ENCODE peak calls at places on chromosome 17, in eight cellular contexts. One of them, this sample, is unnamed.

GRCh38 chr17:41680426-41681040 is 8.2 kb upstream of the EIF1 start:
- DNase-seq in mesothelial cell of epicardium: no peak
- DNase-seq in astrocyte of the spinal cord: no peak
- DNase-seq in psoas muscle: no peak
- DNase-seq in AG04450: no peak
- DNase-seq in progenitor cell of endocrine pancreas: no peak
- DNase-seq in esophagus squamous epithelium: no peak
- DNase-seq in dorsolateral prefrontal cortex: peak; percentile 72
- DNase-seq in this sample: no peak

GRCh38 chr17:43832976-43833829 is at the start of gene MPP3:
- DNase-seq in mesothelial cell of epicardium: peak; percentile 66
- DNase-seq in astrocyte of the spinal cord: peak; percentile 56
- DNase-seq in psoas muscle: peak; percentile 70
- DNase-seq in AG04450: no peak
- DNase-seq in progenitor cell of endocrine pancreas: peak; percentile 42
- DNase-seq in esophagus squamous epithelium: no peak
- DNase-seq in dorsolateral prefrontal cortex: peak; percentile 40
- DNase-seq in this sample: peak; percentile 92

GRCh38 chr17:30341703-30342102 is 7.8 kb upstream of the TMIGD1 start:
- DNase-seq in mesothelial cell of epicardium: no peak
- DNase-seq in astrocyte of the spinal cord: no peak
- DNase-seq in psoas muscle: no peak
- DNase-seq in AG04450: no peak
- DNase-seq in progenitor cell of endocrine pancreas: no peak
- DNase-seq in esophagus squamous epithelium: no peak
- DNase-seq in dorsolateral prefrontal cortex: no peak
- DNase-seq in this sample: no peak

GRCh38 chr17:20315321-20315720 is 152.0 kb downstream of the LGALS9B start:
- DNase-seq in mesothelial cell of epicardium: no peak
- DNase-seq in astrocyte of the spinal cord: no peak
- DNase-seq in psoas muscle: no peak
- DNase-seq in AG04450: no peak
- DNase-seq in progenitor cell of endocrine pancreas: no peak
- DNase-seq in esophagus squamous epithelium: no peak
- DNase-seq in dorsolateral prefrontal cortex: no peak
- DNase-seq in this sample: no peak

GRCh38 chr17:69418535-69418934 is 4.0 kb downstream of the MAP2K6 start:
- DNase-seq in mesothelial cell of epicardium: no peak
- DNase-seq in astrocyte of the spinal cord: no peak
- DNase-seq in psoas muscle: no peak
- DNase-seq in AG04450: no peak
- DNase-seq in progenitor cell of endocrine pancreas: no peak
- DNase-seq in esophagus squamous epithelium: no peak
- DNase-seq in dorsolateral prefrontal cortex: no peak
- DNase-seq in this sample: no peak

GRCh38 chr17:17494499-17495447 is 1.4 kb downstream of the RASD1 start:
- DNase-seq in mesothelial cell of epicardium: no peak
- DNase-seq in astrocyte of the spinal cord: peak; percentile 37
- DNase-seq in psoas muscle: peak; percentile 72
- DNase-seq in AG04450: no peak
- DNase-seq in progenitor cell of endocrine pancreas: peak; percentile 39
- DNase-seq in esophagus squamous epithelium: no peak
- DNase-seq in dorsolateral prefrontal cortex: no peak
- DNase-seq in this sample: no peak

GRCh38 chr17:50642071-50642721 is 7.5 kb downstream of the ABCC3 start:
- DNase-seq in mesothelial cell of epicardium: no peak
- DNase-seq in astrocyte of the spinal cord: no peak
- DNase-seq in psoas muscle: no peak
- DNase-seq in AG04450: no peak
- DNase-seq in progenitor cell of endocrine pancreas: no peak
- DNase-seq in esophagus squamous epithelium: no peak
- DNase-seq in dorsolateral prefrontal cortex: no peak
- DNase-seq in this sample: no peak

GRCh38 chr17:44334315-44335181 is 9.9 kb upstream of the SLC25A39 start:
- DNase-seq in mesothelial cell of epicardium: no peak
- DNase-seq in astrocyte of the spinal cord: no peak
- DNase-seq in psoas muscle: no peak
- DNase-seq in AG04450: no peak
- DNase-seq in progenitor cell of endocrine pancreas: no peak
- DNase-seq in esophagus squamous epithelium: no peak
- DNase-seq in dorsolateral prefrontal cortex: no peak
- DNase-seq in this sample: no peak

GRCh38 chr17:50426814-50427787 is 1.1 kb downstream of the ACSF2 start:
- DNase-seq in mesothelial cell of epicardium: no peak
- DNase-seq in astrocyte of the spinal cord: peak; percentile 17
- DNase-seq in psoas muscle: peak; percentile 27
- DNase-seq in AG04450: no peak
- DNase-seq in progenitor cell of endocrine pancreas: no peak
- DNase-seq in esophagus squamous epithelium: no peak
- DNase-seq in dorsolateral prefrontal cortex: no peak
- DNase-seq in this sample: no peak

GRCh38 chr17:82948957-82949356 is 109.1 kb upstream of the ZNF750 start:
- DNase-seq in mesothelial cell of epicardium: no peak
- DNase-seq in astrocyte of the spinal cord: no peak
- DNase-seq in psoas muscle: no peak
- DNase-seq in AG04450: no peak
- DNase-seq in progenitor cell of endocrine pancreas: no peak
- DNase-seq in esophagus squamous epithelium: no peak
- DNase-seq in dorsolateral prefrontal cortex: no peak
- DNase-seq in this sample: no peak

GRCh38 chr17:27545562-27546229 is 85.3 kb upstream of the LGALS9 start:
- DNase-seq in mesothelial cell of epicardium: no peak
- DNase-seq in astrocyte of the spinal cord: peak; percentile 88
- DNase-seq in psoas muscle: no peak
- DNase-seq in AG04450: no peak
- DNase-seq in progenitor cell of endocrine pancreas: no peak
- DNase-seq in esophagus squamous epithelium: no peak
- DNase-seq in dorsolateral prefrontal cortex: no peak
- DNase-seq in this sample: no peak

DNA sequence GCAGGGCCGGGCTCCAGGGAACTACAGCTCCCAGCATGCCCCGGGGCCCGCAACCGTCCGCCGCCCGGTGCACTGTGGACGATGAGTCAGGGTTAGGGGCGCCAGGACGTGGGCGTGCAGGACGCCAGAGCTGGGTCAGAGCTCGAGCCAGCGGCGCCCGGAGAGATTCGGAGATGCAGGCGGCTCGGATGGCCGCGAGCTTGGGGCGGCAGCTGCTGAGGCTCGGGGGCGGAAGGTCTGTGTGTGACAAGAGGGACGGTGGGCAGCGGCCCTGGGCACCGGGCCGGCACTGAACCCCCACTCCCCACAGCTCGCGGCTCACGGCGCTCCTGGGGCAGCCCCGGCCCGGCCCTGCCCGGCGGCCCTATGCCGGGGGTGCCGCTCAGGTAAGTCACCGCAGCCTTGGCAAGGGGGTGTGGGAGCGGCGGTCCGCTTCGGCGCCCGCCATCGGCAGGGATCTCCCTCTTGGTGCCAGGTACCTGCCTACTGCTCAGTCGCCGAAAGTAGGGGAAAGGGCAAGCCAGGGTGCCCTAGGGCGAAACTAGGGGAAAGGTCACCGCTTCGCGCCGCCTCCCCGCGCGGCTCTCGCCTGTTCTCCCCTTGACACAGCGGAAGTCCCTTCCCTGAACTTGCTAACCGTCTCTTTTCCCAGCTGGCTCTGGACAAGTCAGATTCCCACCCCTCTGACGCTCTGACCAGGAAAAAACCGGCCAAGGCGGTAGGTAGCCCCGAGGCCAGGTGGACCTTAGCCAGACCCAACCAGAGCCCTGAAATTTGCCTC is at the start of the genes ACADVL and DLG4:
- DNase-seq in mesothelial cell of epicardium: peak; percentile 63
- DNase-seq in astrocyte of the spinal cord: peak; percentile 88
- DNase-seq in psoas muscle: peak; percentile 97
- DNase-seq in AG04450: peak; percentile 74
- DNase-seq in progenitor cell of endocrine pancreas: peak; percentile 59
- DNase-seq in esophagus squamous epithelium: no peak
- DNase-seq in dorsolateral prefrontal cortex: peak; percentile 94
- DNase-seq in this sample: peak; percentile 84
- TF ChIP-seq CTCF in mesothelial cell of epicardium: no peak
- TF ChIP-seq CTCF in astrocyte of the spinal cord: no peak
- TF ChIP-seq CTCF in psoas muscle: no peak
- TF ChIP-seq CTCF in AG04450: no peak
- TF ChIP-seq CTCF in progenitor cell of endocrine pancreas: no peak
- TF ChIP-seq CTCF in esophagus squamous epithelium: peak; percentile 10
- TF ChIP-seq CTCF in dorsolateral prefrontal cortex: peak; percentile 7
- TF ChIP-seq CTCF in this sample: no peak

GRCh38 chr17:34797724-34798123 is 163.5 kb downstream of the CCT6B start:
- DNase-seq in mesothelial cell of epicardium: peak; percentile 65
- DNase-seq in astrocyte of the spinal cord: no peak
- DNase-seq in psoas muscle: no peak
- DNase-seq in AG04450: no peak
- DNase-seq in progenitor cell of endocrine pancreas: peak; percentile 66
- DNase-seq in esophagus squamous epithelium: no peak
- DNase-seq in dorsolateral prefrontal cortex: no peak
- DNase-seq in this sample: no peak
- TF ChIP-seq CTCF in mesothelial cell of epicardium: no peak
- TF ChIP-seq CTCF in astrocyte of the spinal cord: no peak
- TF ChIP-seq CTCF in psoas muscle: no peak
- TF ChIP-seq CTCF in AG04450: no peak
- TF ChIP-seq CTCF in progenitor cell of endocrine pancreas: no peak
- TF ChIP-seq CTCF in esophagus squamous epithelium: no peak
- TF ChIP-seq CTCF in dorsolateral prefrontal cortex: no peak
- TF ChIP-seq CTCF in this sample: no peak

GRCh38 chr17:45992904-45993303 is 6.1 kb upstream of the STH start:
- DNase-seq in mesothelial cell of epicardium: no peak
- DNase-seq in astrocyte of the spinal cord: no peak
- DNase-seq in psoas muscle: no peak
- DNase-seq in AG04450: no peak
- DNase-seq in progenitor cell of endocrine pancreas: no peak
- DNase-seq in esophagus squamous epithelium: no peak
- DNase-seq in dorsolateral prefrontal cortex: no peak
- DNase-seq in this sample: no peak
- TF ChIP-seq CTCF in mesothelial cell of epicardium: no peak
- TF ChIP-seq CTCF in astrocyte of the spinal cord: no peak
- TF ChIP-seq CTCF in psoas muscle: no peak
- TF ChIP-seq CTCF in AG04450: no peak
- TF ChIP-seq CTCF in progenitor cell of endocrine pancreas: no peak
- TF ChIP-seq CTCF in esophagus squamous epithelium: no peak
- TF ChIP-seq CTCF in dorsolateral prefrontal cortex: no peak
- TF ChIP-seq CTCF in this sample: no peak

GRCh38 chr17:80997471-80998387 is 6.1 kb downstream of the CHMP6 start:
- DNase-seq in mesothelial cell of epicardium: no peak
- DNase-seq in astrocyte of the spinal cord: peak; percentile 50
- DNase-seq in psoas muscle: no peak
- DNase-seq in AG04450: no peak
- DNase-seq in progenitor cell of endocrine pancreas: no peak
- DNase-seq in esophagus squamous epithelium: no peak
- DNase-seq in dorsolateral prefrontal cortex: no peak
- DNase-seq in this sample: no peak

GRCh38 chr17:81000631-81001357 is 9.2 kb downstream of the CHMP6 start:
- DNase-seq in mesothelial cell of epicardium: no peak
- DNase-seq in astrocyte of the spinal cord: no peak
- DNase-seq in psoas muscle: no peak
- DNase-seq in AG04450: no peak
- DNase-seq in progenitor cell of endocrine pancreas: no peak
- DNase-seq in esophagus squamous epithelium: no peak
- DNase-seq in dorsolateral prefrontal cortex: no peak
- DNase-seq in this sample: no peak

GRCh38 chr17:80998388-80999223 is 7.0 kb downstream of the CHMP6 start:
- DNase-seq in mesothelial cell of epicardium: no peak
- DNase-seq in astrocyte of the spinal cord: no peak
- DNase-seq in psoas muscle: no peak
- DNase-seq in AG04450: no peak
- DNase-seq in progenitor cell of endocrine pancreas: no peak
- DNase-seq in esophagus squamous epithelium: no peak
- DNase-seq in dorsolateral prefrontal cortex: no peak
- DNase-seq in this sample: no peak

GRCh38 chr17:81000089-81000630 is 8.5 kb downstream of the CHMP6 start:
- DNase-seq in mesothelial cell of epicardium: no peak
- DNase-seq in astrocyte of the spinal cord: no peak
- DNase-seq in psoas muscle: no peak
- DNase-seq in AG04450: no peak
- DNase-seq in progenitor cell of endocrine pancreas: no peak
- DNase-seq in esophagus squamous epithelium: no peak
- DNase-seq in dorsolateral prefrontal cortex: no peak
- DNase-seq in this sample: no peak

GRCh38 chr17:80999224-81000088 is 7.8 kb downstream of the CHMP6 start:
- DNase-seq in mesothelial cell of epicardium: no peak
- DNase-seq in astrocyte of the spinal cord: no peak
- DNase-seq in psoas muscle: no peak
- DNase-seq in AG04450: no peak
- DNase-seq in progenitor cell of endocrine pancreas: no peak
- DNase-seq in esophagus squamous epithelium: no peak
- DNase-seq in dorsolateral prefrontal cortex: no peak
- DNase-seq in this sample: no peak
- TF ChIP-seq CTCF in mesothelial cell of epicardium: no peak
- TF ChIP-seq CTCF in astrocyte of the spinal cord: no peak
- TF ChIP-seq CTCF in psoas muscle: no peak
- TF ChIP-seq CTCF in AG04450: no peak
- TF ChIP-seq CTCF in progenitor cell of endocrine pancreas: no peak
- TF ChIP-seq CTCF in esophagus squamous epithelium: no peak
- TF ChIP-seq CTCF in dorsolateral prefrontal cortex: no peak
- TF ChIP-seq CTCF in this sample: no peak

GRCh38 chr17:8753976-8754440 is 4.3 kb downstream of the SPDYE4 start:
- DNase-seq in mesothelial cell of epicardium: no peak
- DNase-seq in astrocyte of the spinal cord: peak; percentile 7
- DNase-seq in psoas muscle: no peak
- DNase-seq in AG04450: no peak
- DNase-seq in progenitor cell of endocrine pancreas: no peak
- DNase-seq in esophagus squamous epithelium: no peak
- DNase-seq in dorsolateral prefrontal cortex: no peak
- DNase-seq in this sample: no peak
- TF ChIP-seq CTCF in mesothelial cell of epicardium: no peak
- TF ChIP-seq CTCF in astrocyte of the spinal cord: peak; percentile 28
- TF ChIP-seq CTCF in psoas muscle: no peak
- TF ChIP-seq CTCF in AG04450: peak; percentile 47
- TF ChIP-seq CTCF in progenitor cell of endocrine pancreas: peak; percentile 68
- TF ChIP-seq CTCF in esophagus squamous epithelium: peak; percentile 10
- TF ChIP-seq CTCF in dorsolateral prefrontal cortex: no peak
- TF ChIP-seq CTCF in this sample: no peak

DNA sequence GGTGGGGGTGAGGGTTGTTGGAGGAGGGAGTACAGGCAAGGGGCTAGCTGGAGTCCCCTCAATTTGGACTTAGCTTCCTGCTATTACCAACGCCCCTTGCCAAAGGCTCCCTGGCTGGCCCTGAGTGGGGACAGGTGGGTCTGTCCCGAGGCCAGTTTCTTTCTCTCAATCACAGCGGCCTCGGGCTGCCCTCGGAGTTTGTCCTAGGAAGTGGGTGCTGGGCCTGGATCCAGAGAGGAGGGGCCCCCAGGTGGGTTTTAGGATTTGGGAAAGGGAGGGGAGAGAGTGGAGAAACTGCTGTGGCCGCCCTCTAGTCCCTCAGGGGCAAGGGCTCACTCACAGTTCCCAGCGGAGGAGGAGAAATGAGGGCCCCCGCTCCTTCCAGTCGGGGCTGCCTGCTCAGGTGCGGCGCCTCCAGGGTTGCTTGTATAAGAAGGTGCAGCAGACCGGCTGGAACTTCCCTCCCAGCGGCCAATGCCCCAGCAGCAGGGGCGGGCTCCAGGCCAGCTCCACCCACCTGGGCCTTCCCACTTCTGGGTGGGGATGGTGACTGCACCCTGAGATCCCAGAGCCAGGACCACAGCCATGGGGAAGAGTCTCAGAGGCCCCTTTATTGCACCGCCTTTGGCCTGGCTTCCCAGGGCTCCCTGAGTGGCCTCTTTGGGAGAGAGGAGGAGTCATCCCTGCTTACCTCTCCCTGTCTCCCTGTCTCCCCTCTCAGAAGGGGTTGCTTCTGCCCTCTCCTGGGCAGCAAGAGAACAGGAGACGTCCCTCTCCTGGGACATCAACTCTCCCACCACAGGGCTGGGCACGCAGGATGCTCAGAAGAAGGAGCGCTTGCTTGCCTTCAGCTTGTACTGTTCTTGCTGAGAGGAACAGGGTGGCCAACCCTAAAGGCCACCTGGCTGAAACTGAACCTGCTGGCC is 112.0 kb upstream of the SMURF2 start:
- DNase-seq in mesothelial cell of epicardium: no peak
- DNase-seq in astrocyte of the spinal cord: peak; percentile 51
- DNase-seq in psoas muscle: no peak
- DNase-seq in AG04450: peak; percentile 18
- DNase-seq in progenitor cell of endocrine pancreas: peak; percentile 72
- DNase-seq in esophagus squamous epithelium: no peak
- DNase-seq in dorsolateral prefrontal cortex: peak; percentile 35
- DNase-seq in this sample: no peak
- TF ChIP-seq CTCF in mesothelial cell of epicardium: no peak
- TF ChIP-seq CTCF in astrocyte of the spinal cord: peak; percentile 63
- TF ChIP-seq CTCF in psoas muscle: no peak
- TF ChIP-seq CTCF in AG04450: peak; percentile 66
- TF ChIP-seq CTCF in progenitor cell of endocrine pancreas: peak; percentile 53
- TF ChIP-seq CTCF in esophagus squamous epithelium: peak; percentile 13
- TF ChIP-seq CTCF in dorsolateral prefrontal cortex: no peak
- TF ChIP-seq CTCF in this sample: peak; percentile 35

This sample was measured in D721Med.